ENCODE peak calls at places on chromosomes 11 and 22, in seven cellular contexts. T is pancreas; I is gastrocnemius medialis; F is choroid plexus epithelial cell; X is CD4-positive, alpha-beta T cell; M is cardiac fibroblast; O is body of pancreas. Y is an unnamed sample.

GRCh38 chr11:2830886-2831285 is 54.7 kb downstream of the CDKN1C start:
- DNase-seq in T (peak; percentile 41), I (no peak), F (no peak), X (no peak), M (no peak), O (no peak), Y (no peak)

GRCh38 chr11:75468534-75469340 is 35.7 kb upstream of the KLHL35 start:
- DNase-seq in T (peak; percentile 33), I (peak; percentile 28), F (peak; percentile 93), X (no peak), M (peak; percentile 91), O (peak; percentile 34), Y (peak; percentile 30)

GRCh38 chr11:45856044-45856468 is 8.8 kb downstream of the CRY2 start:
- DNase-seq in T (no peak), I (no peak), F (no peak), X (no peak), M (peak; percentile 41), O (no peak), Y (no peak)

GRCh38 chr11:8839957-8840945 is 70.7 kb upstream of the AKIP1 start:
- DNase-seq in T (no peak), I (no peak), F (peak; percentile 48), X (no peak), M (peak; percentile 48), O (peak; percentile 29), Y (peak; percentile 29)

GRCh38 chr11:125457814-125458343 is 38.2 kb downstream of the FEZ1 start:
- DNase-seq in T (no peak), I (peak; percentile 21), F (peak; percentile 82), X (no peak), M (peak; percentile 89), O (peak; percentile 13), Y (peak; percentile 28)

GRCh38 chr11:65351511-65351910 is 3.0 kb upstream of the TIGD3 start:
- DNase-seq in T (no peak), I (no peak), F (no peak), X (no peak), M (no peak), O (no peak), Y (no peak)

GRCh38 chr11:12687740-12688139 is 13.5 kb downstream of the TEAD1 start:
- DNase-seq in T (no peak), I (no peak), F (no peak), X (no peak), M (no peak), O (peak; percentile 35), Y (no peak)

GRCh38 chr11:118996926-118997626 is 862 bp upstream of the CENATAC start:
- DNase-seq in T (no peak), I (no peak), F (no peak), X (no peak), M (no peak), O (no peak), Y (no peak)

GRCh38 chr11:34631737-34632104 is 10.8 kb downstream of the EHF start:
- DNase-seq in T (no peak), I (no peak), F (no peak), X (no peak), M (no peak), O (no peak), Y (no peak)

GRCh38 chr11:38460429-38460828 is 1862.4 kb upstream of the RAG2 start:
- DNase-seq in T (no peak), I (no peak), F (peak; percentile 66), X (no peak), M (peak; percentile 50), O (no peak), Y (no peak)

DNA sequence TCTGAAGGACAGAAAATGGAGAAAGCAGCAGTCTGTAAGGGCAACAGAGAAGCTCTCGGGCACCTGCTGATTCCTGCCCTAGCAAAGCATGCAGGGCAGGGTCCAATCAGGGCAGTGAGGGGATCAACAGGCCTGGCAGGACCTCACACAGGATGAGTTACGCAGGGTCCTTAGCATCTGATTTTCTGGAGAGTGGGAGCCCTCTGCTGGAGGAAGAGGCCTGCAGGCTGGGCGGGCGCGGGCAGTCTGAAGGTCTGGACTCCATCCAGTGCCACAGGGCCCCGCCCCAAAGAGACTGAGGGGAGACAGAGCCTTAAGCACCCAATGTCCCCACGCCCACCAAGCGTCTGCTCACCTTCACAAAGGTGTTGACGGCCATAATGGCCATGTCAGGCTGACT is 28.9 kb downstream of the AP1B1 start:
- DNase-seq in T (peak; percentile 72), I (peak; percentile 69), F (peak; percentile 77), X (no peak), M (peak; percentile 78), O (peak; percentile 44), Y (peak; percentile 55)
- TF ChIP-seq CTCF in T (peak; percentile 19), I (peak; percentile 80), F (peak; percentile 90), X (no peak), M (peak; percentile 78), O (peak; percentile 17), Y (peak; percentile 65)

GRCh38 chr22:37661160-37661924 is 2.8 kb downstream of the PDXP start:
- DNase-seq in T (no peak), I (no peak), F (peak; percentile 84), X (no peak), M (peak; percentile 70), O (no peak), Y (no peak)
- TF ChIP-seq CTCF in T (no peak), I (peak; percentile 53), F (peak; percentile 80), X (no peak), M (peak; percentile 49), O (no peak), Y (peak; percentile 49)

GRCh38 chr22:42912049-42912448 is 55.0 kb upstream of the ARFGAP3 start:
- DNase-seq in T (no peak), I (no peak), F (peak; percentile 38), X (no peak), M (peak; percentile 29), O (no peak), Y (no peak)
- TF ChIP-seq CTCF in T (no peak), I (no peak), F (no peak), X (no peak), M (no peak), O (no peak), Y (no peak)

GRCh38 chr22:19910180-19910744 is 31.3 kb upstream of the COMT start:
- DNase-seq in T (no peak), I (no peak), F (no peak), X (no peak), M (no peak), O (no peak), Y (no peak)
- TF ChIP-seq CTCF in T (no peak), I (peak; percentile 6), F (no peak), X (peak; percentile 36), M (no peak), O (no peak), Y (no peak)

DNA sequence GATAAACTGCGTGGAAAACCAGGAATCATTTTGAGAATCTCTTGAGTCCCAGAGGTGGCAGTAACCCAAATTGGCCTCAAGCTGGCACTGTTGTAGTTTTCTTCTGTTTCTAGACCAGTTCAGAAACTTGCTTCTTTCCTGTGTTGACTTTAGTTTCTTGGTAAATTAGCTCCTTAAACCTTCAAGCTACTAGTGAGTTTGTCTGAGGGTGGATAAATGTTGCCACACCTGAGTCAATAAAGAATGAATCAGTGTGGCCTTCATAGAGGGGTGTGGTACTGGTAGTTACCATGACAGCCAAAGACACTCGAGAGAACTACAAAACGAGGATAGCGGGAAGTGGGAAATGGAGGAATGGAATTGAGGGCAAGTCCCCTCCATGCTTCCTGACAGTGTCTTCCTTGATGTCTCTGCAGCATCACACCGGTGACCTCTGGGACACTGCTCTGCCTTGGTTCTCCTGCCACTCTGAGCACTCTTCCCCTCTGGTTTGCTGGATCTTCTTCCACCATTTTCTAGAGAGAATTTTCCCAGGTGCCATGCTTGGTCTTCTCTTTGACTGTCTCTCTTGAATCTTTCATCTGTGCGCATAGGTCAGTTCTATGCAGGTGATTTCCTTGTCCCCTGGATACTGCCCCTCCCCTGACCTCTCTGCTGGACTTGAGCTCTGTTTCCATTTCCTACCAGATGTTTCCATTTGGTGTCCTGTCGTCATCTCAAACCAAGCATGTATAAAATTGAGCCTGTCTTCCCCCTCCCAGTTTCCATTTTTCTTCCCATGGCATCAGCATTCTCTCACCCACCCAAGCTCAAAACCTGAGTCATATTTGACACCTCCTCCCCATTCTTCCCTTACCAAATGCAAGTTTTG is 7.2 kb downstream of the POLD4 start:
- DNase-seq in T (no peak), I (no peak), F (peak; percentile 74), X (no peak), M (peak; percentile 77), O (peak; percentile 65), Y (no peak)
- TF ChIP-seq CTCF in T (peak; percentile 52), I (no peak), F (peak; percentile 88), X (peak; percentile 81), M (peak; percentile 90), O (peak; percentile 21), Y (peak; percentile 67)

DNA sequence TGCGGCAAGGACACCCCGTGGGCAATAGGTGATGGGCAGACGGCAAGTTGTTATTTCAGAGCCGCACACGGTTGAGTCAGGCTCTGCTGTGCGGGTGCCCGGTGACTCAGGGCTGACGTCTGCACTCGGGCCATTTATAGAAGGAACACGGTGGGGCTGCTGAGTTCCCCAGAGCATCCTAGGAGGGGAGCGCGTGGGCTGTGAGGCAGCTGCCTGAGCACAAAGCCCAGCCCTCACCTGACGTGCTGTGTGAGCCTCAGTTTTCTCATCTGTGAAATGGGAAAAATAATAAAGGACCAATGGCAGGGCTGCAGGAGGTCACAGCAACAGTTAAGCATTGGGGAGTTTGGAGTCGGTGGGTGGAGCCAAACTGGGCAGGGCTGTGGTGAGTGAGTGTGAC is 11.3 kb upstream of the RHOD start:
- DNase-seq in T (no peak), I (peak; percentile 72), F (peak; percentile 95), X (no peak), M (peak; percentile 76), O (no peak), Y (no peak)
- TF ChIP-seq CTCF in T (no peak), I (no peak), F (no peak), X (no peak), M (peak; percentile 3), O (no peak), Y (no peak)

DNA sequence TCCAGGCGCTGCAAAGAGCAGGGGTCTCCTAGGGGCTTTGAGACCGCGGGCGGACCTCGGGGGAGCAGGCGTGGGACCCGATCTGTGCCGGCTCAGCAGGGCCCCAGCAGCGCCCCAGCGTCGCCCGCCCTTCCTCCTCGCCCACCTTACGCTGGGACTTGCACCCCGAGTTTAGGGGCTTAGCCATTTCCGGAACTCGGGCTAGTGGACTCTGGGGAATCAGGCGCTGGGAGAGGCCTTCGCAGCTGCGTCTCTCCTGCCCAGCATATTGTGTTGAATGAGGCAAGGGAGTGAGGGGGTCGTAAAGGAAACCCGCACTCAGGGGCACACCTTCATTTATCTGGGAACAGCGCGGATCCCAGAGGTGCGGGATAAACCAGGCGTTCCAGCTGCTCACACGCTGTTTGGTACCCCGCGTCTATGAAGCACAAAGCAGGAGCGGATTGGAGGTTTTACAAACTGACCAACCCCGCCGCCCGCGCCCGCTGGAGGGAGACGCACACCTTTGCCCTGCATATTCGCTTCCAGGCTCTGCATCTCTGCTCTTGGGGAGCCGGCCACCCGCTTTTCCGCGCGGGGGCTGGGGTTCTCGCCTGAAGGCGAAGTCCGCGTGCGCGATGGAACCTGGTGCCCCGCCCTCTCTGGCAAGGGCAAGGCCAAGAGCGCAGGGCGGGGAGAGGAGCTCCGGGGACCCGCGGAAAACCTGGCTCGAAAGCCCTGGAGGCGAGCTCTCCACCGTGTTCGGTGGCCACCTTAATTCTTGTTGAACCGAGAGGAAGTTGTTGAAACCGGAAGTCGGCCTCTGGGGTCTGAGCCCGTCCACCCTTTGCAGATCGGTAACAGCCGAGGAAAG is 6.7 kb upstream of the ALX4 start:
- DNase-seq in T (no peak), I (no peak), F (no peak), X (no peak), M (no peak), O (no peak), Y (no peak)
- TF ChIP-seq CTCF in T (no peak), I (no peak), F (no peak), X (no peak), M (no peak), O (no peak), Y (peak; percentile 20)

Y was measured in neural crest cell.